ENCODE peak calls at places on chromosomes 6 and 20, in eight cellular contexts. S, B, L, E, Y, V, O and U are unnamed samples.
A peak's percentile ranks its signal among the peaks of the same experiment; 100 is the strongest.

GRCh38 chr6:102742033-102742432 is 1348.5 kb downstream of the GRIK2 start:
- DNase-seq in S (no peak), B (no peak), L (no peak), E (no peak), Y (no peak), V (no peak), O (peak; percentile 30), U (peak; percentile 74)

GRCh38 chr6:144683216-144684070 is 398.3 kb downstream of the UTRN start:
- DNase-seq in S (no peak), B (no peak), L (peak; percentile 51), E (no peak), Y (no peak), V (no peak), O (no peak), U (no peak)

GRCh38 chr6:41344865-41345264 is 9.5 kb downstream of the NCR2 start:
- DNase-seq in S (no peak), B (no peak), L (no peak), E (no peak), Y (no peak), V (no peak), O (no peak), U (no peak)

GRCh38 chr20:6265204-6265904 is 142.5 kb upstream of the FERMT1 start:
- DNase-seq in S (peak; percentile 6), B (peak; percentile 74), L (peak; percentile 71), E (peak; percentile 76), Y (peak; percentile 7), V (peak; percentile 22), O (peak; percentile 61), U (peak; percentile 72)

GRCh38 chr6:84728602-84729001 is 35.8 kb downstream of the TBX18 start:
- DNase-seq in S (peak; percentile 3), B (peak; percentile 14), L (peak; percentile 47), E (no peak), Y (peak; percentile 15), V (peak; percentile 14), O (peak; percentile 67), U (peak; percentile 53)

GRCh38 chr6:149489967-149490366 is 5.2 kb upstream of the ZC3H12D start:
- DNase-seq in S (no peak), B (no peak), L (no peak), E (no peak), Y (no peak), V (no peak), O (no peak), U (no peak)

GRCh38 chr6:165404703-165405102 is 95.3 kb upstream of the C6orf118 start:
- DNase-seq in S (no peak), B (no peak), L (no peak), E (peak; percentile 15), Y (no peak), V (no peak), O (no peak), U (no peak)

GRCh38 chr6:145964948-145965366 is 799 bp upstream of the SHPRH start:
- DNase-seq in S (peak; percentile 35), B (peak; percentile 10), L (peak; percentile 10), E (no peak), Y (no peak), V (no peak), O (peak; percentile 5), U (no peak)

GRCh38 chr20:11103866-11104265 is 430.1 kb upstream of the JAG1 start:
- DNase-seq in S (no peak), B (no peak), L (no peak), E (no peak), Y (no peak), V (no peak), O (no peak), U (no peak)

GRCh38 chr6:148317739-148318138 is 24.9 kb upstream of the SASH1 start:
- DNase-seq in S (no peak), B (no peak), L (no peak), E (no peak), Y (no peak), V (no peak), O (no peak), U (no peak)

GRCh38 chr20:43185901-43186300 is 3.8 kb downstream of the PTPRT start:
- DNase-seq in S (no peak), B (no peak), L (no peak), E (no peak), Y (no peak), V (no peak), O (no peak), U (no peak)

GRCh38 chr6:157990321-157991066 is 8.8 kb downstream of the SYNJ2 start:
- DNase-seq in S (peak; percentile 30), B (no peak), L (no peak), E (no peak), Y (no peak), V (no peak), O (no peak), U (no peak)

GRCh38 chr6:35328108-35328723 is 14.1 kb upstream of the PPARD start:
- DNase-seq in S (peak; percentile 53), B (no peak), L (no peak), E (peak; percentile 41), Y (no peak), V (no peak), O (no peak), U (peak; percentile 23)

GRCh38 chr6:36120539-36120938 is 9.8 kb upstream of the MAPK13 start:
- DNase-seq in S (peak; percentile 77), B (no peak), L (no peak), E (peak; percentile 36), Y (no peak), V (no peak), O (no peak), U (no peak)

GRCh38 chr6:45704056-45704790 is 311.4 kb downstream of the CLIC5 start:
- DNase-seq in S (no peak), B (no peak), L (peak; percentile 40), E (no peak), Y (no peak), V (no peak), O (peak; percentile 39), U (no peak)

GRCh38 chr20:44384423-44385027 is 29.0 kb downstream of the HNF4A start:
- DNase-seq in S (peak; percentile 79), B (peak; percentile 90), L (peak; percentile 71), E (peak; percentile 79), Y (peak; percentile 54), V (peak; percentile 69), O (peak; percentile 89), U (peak; percentile 87)

GRCh38 chr20:37194616-37195015 is 15.3 kb upstream of the MROH8 start:
- DNase-seq in S (no peak), B (no peak), L (no peak), E (no peak), Y (no peak), V (no peak), O (no peak), U (no peak)

DNA sequence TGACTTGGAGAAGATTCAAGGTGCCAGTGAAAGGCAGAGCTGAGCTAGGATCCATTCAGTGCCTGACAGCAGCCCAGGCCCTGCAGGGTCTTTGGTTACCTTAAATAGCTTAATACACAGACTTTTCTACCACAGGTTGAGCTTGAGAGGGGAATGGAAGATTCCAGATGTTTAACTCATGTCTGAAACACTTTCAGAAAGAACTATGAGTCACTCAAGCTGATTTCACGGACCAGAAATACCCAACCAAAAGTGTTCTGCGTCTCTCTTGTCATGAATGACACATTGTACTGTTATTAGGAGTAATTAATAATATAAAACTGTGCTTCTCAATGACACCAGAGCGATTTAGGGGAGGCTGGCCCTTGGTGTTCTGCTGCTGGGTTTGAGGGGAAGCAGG is 6.4 kb upstream of the PMEPA1 start:
- DNase-seq in S (no peak), B (no peak), L (peak; percentile 92), E (no peak), Y (no peak), V (no peak), O (no peak), U (peak; percentile 68)
- TF ChIP-seq EZH2phosphoT487 in S (no peak), B (no peak), L (no peak), E (no peak), Y (no peak), V (no peak), O (no peak), U (no peak)

DNA sequence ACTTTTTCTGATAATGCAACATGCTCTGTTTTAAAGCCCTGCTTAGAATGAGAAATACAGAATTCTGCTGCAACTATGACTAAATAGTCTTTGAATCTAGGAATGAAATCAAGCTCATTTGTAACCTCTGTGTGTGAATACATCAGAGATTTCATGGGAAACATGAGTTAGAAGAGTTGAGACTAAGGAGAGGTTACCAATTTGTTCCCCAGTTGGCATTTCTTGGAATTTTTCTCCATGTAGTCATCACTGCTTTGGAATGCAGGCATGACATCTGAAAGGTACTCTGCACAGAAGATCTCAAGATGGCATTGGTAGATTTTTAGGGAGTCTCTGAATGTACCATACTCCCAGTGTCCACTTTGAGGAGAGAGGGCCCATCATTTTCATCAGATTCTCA is 237.2 kb downstream of the TFAP2A start:
- DNase-seq in S (no peak), B (no peak), L (no peak), E (no peak), Y (no peak), V (no peak), O (no peak), U (peak; percentile 73)
- H3K9me2 ChIP-seq in S (no peaks in the 10 kb centered on the region), B (no peaks in the 10 kb centered on the region), L (no peaks in the 10 kb centered on the region), E (no peaks in the 10 kb centered on the region), Y (no peaks in the 10 kb centered on the region), V (no peaks in the 10 kb centered on the region), O (no peaks in the 10 kb centered on the region), U (no peaks in the 10 kb centered on the region)

DNA sequence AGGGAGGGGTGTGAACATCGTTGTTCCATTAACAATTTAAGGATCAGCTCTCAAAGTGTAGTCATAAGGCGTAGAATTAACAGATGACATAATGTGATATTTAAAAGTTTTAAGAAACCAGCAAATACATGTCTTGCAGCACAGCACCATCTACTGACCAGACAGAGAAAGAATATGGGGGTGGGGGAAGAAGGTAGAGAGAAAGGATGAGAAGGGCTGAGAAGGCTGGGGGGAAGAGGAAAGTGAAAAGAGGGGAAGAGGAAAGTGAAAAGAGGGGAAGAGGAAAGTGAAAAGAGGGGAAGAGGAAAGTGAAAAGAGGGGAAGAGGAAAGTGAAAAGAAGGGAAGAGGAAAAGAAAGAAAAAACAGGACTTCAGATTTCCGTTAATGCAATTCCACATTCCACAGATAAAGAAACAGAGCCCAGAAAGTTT is 80.9 kb downstream of the HAO1 start:
- DNase-seq in S (peak; percentile 78), B (peak; percentile 62), L (peak; percentile 79), E (peak; percentile 42), Y (no peak), V (peak; percentile 30), O (peak; percentile 72), U (peak; percentile 84)
- TF ChIP-seq EZH2phosphoT487 in S (no peak), B (no peak), L (no peak), E (no peak), Y (no peak), V (no peak), O (no peak), U (no peak)

GRCh38 chr6:112909781-112910180 is 562.7 kb downstream of the RFPL4B start:
- DNase-seq in S (no peak), B (no peak), L (peak; percentile 16), E (no peak), Y (no peak), V (no peak), O (no peak), U (peak; percentile 16)

GRCh38 chr6:112912351-112913101 is 565.4 kb downstream of the RFPL4B start:
- DNase-seq in S (no peak), B (peak; percentile 4), L (peak; percentile 53), E (no peak), Y (no peak), V (no peak), O (peak; percentile 44), U (no peak)

GRCh38 chr6:112910256-112910655 is 563.1 kb downstream of the RFPL4B start:
- DNase-seq in S (no peak), B (no peak), L (peak; percentile 31), E (no peak), Y (no peak), V (no peak), O (no peak), U (no peak)

GRCh38 chr6:112906737-112907136 is 559.6 kb downstream of the RFPL4B start:
- DNase-seq in S (no peak), B (peak; percentile 17), L (peak; percentile 54), E (no peak), Y (no peak), V (peak; percentile 7), O (no peak), U (no peak)

GRCh38 chr6:112911949-112912348 is 564.8 kb downstream of the RFPL4B start:
- DNase-seq in S (no peak), B (no peak), L (peak; percentile 13), E (no peak), Y (no peak), V (no peak), O (no peak), U (no peak)
- H3K9me2 ChIP-seq in S (no peaks in the 10 kb centered on the region), B (no peaks in the 10 kb centered on the region), L (no peaks in the 10 kb centered on the region), E (no peaks in the 10 kb centered on the region), Y (no peaks in the 10 kb centered on the region), V (no peaks in the 10 kb centered on the region), O (no peaks in the 10 kb centered on the region), U (no peaks in the 10 kb centered on the region)